ENCODE peak calls at places on chromosomes 3 and 15, in five cellular contexts. N is GM12892, C is H1, R is HepG2, J is SK-N-SH. U is an unnamed sample.

GRCh38 chr15:76625267-76625666 is 279.9 kb downstream of the SCAPER start:
- DNase-seq in R (no peak), J (no peak), N (no peak), C (no peak), U (no peak)

GRCh38 chr3:107884719-107885460 is 205.9 kb downstream of the CD47 start:
- DNase-seq in C (no peak), J (no peak), R (no peak), N (no peak), U (no peak)

GRCh38 chr15:31435256-31435781 is 108.7 kb downstream of the KLF13 start:
- DNase-seq in C (peak; percentile 73), R (peak; percentile 75), N (peak; percentile 67), J (peak; percentile 91), U (no peak)

GRCh38 chr15:96336045-96336642 is 5.6 kb downstream of the NR2F2 start:
- DNase-seq in C (no peak), J (no peak), R (no peak), N (no peak), U (no peak)

GRCh38 chr3:123880998-123881561 is 3.1 kb downstream of the MYLK start:
- DNase-seq in N (no peak), C (no peak), R (peak; percentile 40), J (peak; percentile 52), U (no peak)

GRCh38 chr3:152460936-152461335 is 192.2 kb downstream of the MBNL1 start:
- DNase-seq in J (no peak), C (no peak), R (peak; percentile 5), N (no peak), U (no peak)

GRCh38 chr15:88243156-88243555 is 13.4 kb downstream of the NTRK3 start:
- DNase-seq in N (no peak), C (no peak), R (no peak), J (no peak), U (no peak)

GRCh38 chr3:146250449-146251382 is at the start of gene PLSCR4:
- DNase-seq in J (peak; percentile 19), N (peak; percentile 12), C (peak; percentile 65), R (no peak), U (peak; percentile 19)

GRCh38 chr3:107633327-107634141 is 110.8 kb downstream of the BBX start:
- DNase-seq in R (no peak), N (peak; percentile 2), C (no peak), J (no peak), U (peak; percentile 8)

GRCh38 chr3:100709840-100710235 is 544 bp downstream of the TFG start:
- DNase-seq in C (peak; percentile 66), J (peak; percentile 84), N (peak; percentile 25), R (no peak), U (no peak)

GRCh38 chr3:124078978-124079911 is 87.3 kb upstream of the ROPN1 start:
- DNase-seq in C (no peak), R (peak; percentile 40), N (no peak), J (peak; percentile 45), U (no peak)

GRCh38 chr15:98683821-98684220 is 35.5 kb downstream of the IGF1R start:
- DNase-seq in C (no peak), R (no peak), J (no peak), N (no peak), U (no peak)

GRCh38 chr15:87645723-87646122 is 610.8 kb downstream of the NTRK3 start:
- DNase-seq in C (no peak), R (no peak), N (no peak), J (no peak), U (no peak)

GRCh38 chr3:171346011-171346410 is 114.2 kb downstream of the TNIK start:
- DNase-seq in N (no peak), J (no peak), R (no peak), C (no peak), U (no peak)

GRCh38 chr15:98754283-98755022 is 106.1 kb downstream of the IGF1R start:
- DNase-seq in J (no peak), R (no peak), N (no peak), C (peak; percentile 45), U (no peak)

GRCh38 chr3:9398715-9399708 is 1.6 kb downstream of the SETD5 start:
- DNase-seq in C (no peak), J (no peak), N (no peak), R (peak; percentile 62), U (no peak)

GRCh38 chr15:28918141-28918983 is 32.6 kb downstream of the APBA2 start:
- DNase-seq in J (no peak), C (peak; percentile 89), N (no peak), R (peak; percentile 20), U (no peak)

GRCh38 chr3:170907519-170908234 is 760 bp downstream of the EIF5A2 start:
- DNase-seq in R (peak; percentile 9), N (no peak), C (peak; percentile 51), J (no peak), U (peak; percentile 1)

GRCh38 chr3:100615684-100616083 is 6.3 kb downstream of the ADGRG7 start:
- DNase-seq in R (no peak), J (no peak), C (no peak), N (no peak), U (no peak)

GRCh38 chr3:132248490-132248889 is 68.7 kb upstream of the ACP3 start:
- DNase-seq in J (no peak), C (no peak), N (no peak), R (no peak), U (no peak)

GRCh38 chr3:16319307-16319706 is 54.3 kb downstream of the OXNAD1 start:
- DNase-seq in C (no peak), N (no peak), J (peak; percentile 34), R (peak; percentile 25), U (peak; percentile 34)

GRCh38 chr3:188421151-188421821 is 267.3 kb downstream of the LPP start:
- DNase-seq in R (no peak), J (no peak), N (no peak), C (no peak), U (no peak)

GRCh38 chr3:153967260-153967659 is 153.9 kb upstream of the ARHGEF26 start:
- DNase-seq in C (no peak), J (no peak), N (no peak), R (no peak), U (no peak)

GRCh38 chr3:58237940-58238681 is 519 bp downstream of the ABHD6 start:
- DNase-seq in J (peak; percentile 64), N (peak; percentile 26), C (peak; percentile 69), R (peak; percentile 48), U (no peak)

GRCh38 chr15:41727143-41727542 is 47.1 kb upstream of the MAPKBP1 start:
- DNase-seq in J (no peak), N (no peak), R (no peak), C (no peak), U (no peak)

GRCh38 chr3:149886957-149887356 is 73.9 kb downstream of the RNF13 start:
- DNase-seq in N (no peak), C (no peak), R (no peak), J (no peak), U (no peak)

GRCh38 chr15:33137101-33137500 is 57.4 kb downstream of the FMN1 start:
- DNase-seq in J (no peak), R (no peak), N (no peak), C (no peak), U (no peak)

GRCh38 chr15:31023841-31024240 is 32.4 kb upstream of the MTMR10 start:
- DNase-seq in J (no peak), R (no peak), N (no peak), C (no peak), U (no peak)

GRCh38 chr3:87410110-87410509 is 133.7 kb upstream of the POU1F1 start:
- DNase-seq in R (no peak), J (no peak), N (no peak), C (no peak), U (no peak)

GRCh38 chr3:192042116-192042515 is 581.2 kb downstream of the PYDC2 start:
- DNase-seq in R (no peak), C (no peak), J (no peak), N (peak; percentile 8), U (no peak)

GRCh38 chr3:53768478-53769459 is 77.5 kb downstream of the CHDH start:
- DNase-seq in R (no peak), C (no peak), J (no peak), N (no peak), U (no peak)

GRCh38 chr3:44238889-44239288 is 2.8 kb upstream of the TOPAZ1 start:
- DNase-seq in R (no peak), J (no peak), N (no peak), C (no peak), U (no peak)

GRCh38 chr3:171972965-171973364 is 66.4 kb upstream of the FNDC3B start:
- DNase-seq in N (no peak), C (no peak), J (no peak), R (no peak), U (no peak)

GRCh38 chr15:66713843-66714508 is 11.9 kb downstream of the SMAD6 start:
- DNase-seq in J (no peak), R (no peak), N (no peak), C (no peak), U (no peak)

GRCh38 chr3:127665586-127665985 is 7.2 kb upstream of the ABTB1 start:
- DNase-seq in R (no peak), N (no peak), C (no peak), J (no peak), U (no peak)

GRCh38 chr3:170429050-170429449 is 10.4 kb downstream of the CLDN11 start:
- DNase-seq in R (peak; percentile 74), N (no peak), J (no peak), C (no peak), U (no peak)

GRCh38 chr3:139654637-139655365 is 23.0 kb downstream of the NMNAT3 start:
- DNase-seq in R (peak; percentile 98), C (no peak), N (no peak), J (no peak), U (no peak)
- TF ChIP-seq TAF1 in R (peak; percentile 13), C (no peak), N (no peak), J (no peak), U (no peak)

DNA sequence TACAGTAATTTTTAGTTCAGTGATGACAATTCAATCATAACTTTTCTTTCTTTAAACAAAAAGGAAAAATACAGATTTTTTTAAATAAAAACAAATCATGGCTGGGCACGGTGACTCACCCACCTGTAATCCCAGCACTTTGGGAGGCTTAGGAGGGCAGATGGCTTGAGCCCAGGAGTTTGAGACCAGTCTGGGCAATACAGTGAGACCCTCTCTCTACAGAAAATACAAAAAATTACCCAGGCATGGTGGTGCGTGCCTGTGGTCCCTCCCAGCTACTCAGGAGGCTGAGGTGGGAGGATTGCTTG is 25.6 kb upstream of the ATG7 start:
- DNase-seq in N (no peak), J (no peak), C (no peak), R (no peak), U (no peak)
- TF ChIP-seq TAF1 in N (no peak), J (no peak), C (no peak), R (no peak), U (no peak)

DNA sequence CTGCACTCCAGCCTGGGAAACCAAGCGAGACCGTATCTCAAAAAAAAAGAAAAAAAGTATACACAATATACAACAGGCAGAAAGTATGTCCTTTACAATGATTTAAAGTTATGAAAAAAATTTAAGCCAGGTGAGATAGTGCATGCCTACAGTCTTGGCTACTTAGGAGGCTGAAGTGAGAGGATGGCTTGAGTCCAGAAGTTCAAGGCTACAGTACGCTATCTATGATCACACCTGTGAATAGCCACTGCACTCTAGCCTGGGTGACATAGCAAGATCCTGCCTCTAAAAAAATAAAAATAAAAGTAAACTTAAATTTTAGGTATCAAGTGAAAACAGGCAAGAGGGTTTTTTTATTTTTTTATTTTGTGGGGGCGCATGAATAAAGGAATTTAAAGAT is 3.1 kb upstream of the KNSTRN start:
- DNase-seq in N (no peak), J (no peak), R (no peak), C (no peak), U (no peak)
- TF ChIP-seq TAF1 in N (no peak), J (no peak), R (no peak), C (no peak), U (no peak)

GRCh38 chr15:44812029-44812517 is 75.7 kb downstream of the TRIM69 start:
- DNase-seq in C (no peak), J (no peak), N (no peak), R (peak; percentile 93), U (no peak)
- TF ChIP-seq TAF1 in C (no peak), J (no peak), N (no peak), R (no peak), U (no peak)

U was measured in GM12891.